ENCODE peak calls at places on chromosomes 7 and 10, in ten cellular contexts. T is dorsolateral prefrontal cortex; X is lower lobe of right lung; W is fibroblast of mammary gland; V is hepatocyte; H is bronchial epithelial cell; F is GM06990; B is lower leg skin; I is fibroblast of the aortic adventitia; P is CD8-positive, alpha-beta T cell. N is an unnamed sample.

GRCh38 chr10:21524131-21524525 is 1.4 kb downstream of the SKIDA1 start:
- DNase-seq in H (no peak), W (no peak), P (no peak), I (no peak), V (no peak), B (no peak), X (no peak), F (no peak), T (no peak), N (no peak)

GRCh38 chr7:130294314-130294713 is 1.4 kb downstream of the CPA4 start:
- DNase-seq in P (no peak), W (peak), H (peak), X (no peak), T (no peak), I (no peak), V (no peak), F (no peak), B (peak), N (no peak)

GRCh38 chr7:20019757-20020432 is 197.3 kb downstream of the MACC1 start:
- DNase-seq in F (peak), V (no peak), H (no peak), W (no peak), T (no peak), P (no peak), X (no peak), I (no peak), B (no peak), N (no peak)

GRCh38 chr7:1818581-1819200 is 148.6 kb downstream of the ELFN1 start:
- DNase-seq in P (no peak), T (no peak), V (no peak), I (no peak), X (peak), H (no peak), W (no peak), F (no peak), B (no peak), N (no peak)

GRCh38 chr7:81051811-81052413 is 133.1 kb upstream of the SEMA3C start:
- DNase-seq in W (no peak), F (no peak), H (no peak), V (no peak), B (no peak), X (no peak), P (no peak), T (no peak), I (no peak), N (no peak)

GRCh38 chr10:117503170-117503885 is 39.2 kb upstream of the EMX2 start:
- DNase-seq in B (no peak), I (peak), W (peak), V (peak), F (no peak), P (no peak), H (no peak), X (no peak), T (no peak), N (peak)

GRCh38 chr7:101927389-101928306 is 110.2 kb downstream of the CUX1 start:
- DNase-seq in P (no peak), H (no peak), I (no peak), V (no peak), B (no peak), W (no peak), X (peak), T (no peak), F (no peak), N (no peak)

GRCh38 chr10:91022924-91023707 is 102.2 kb upstream of the ANKRD1 start:
- DNase-seq in P (no peak), I (peak), W (no peak), V (no peak), F (no peak), B (no peak), T (no peak), H (no peak), X (no peak), N (peak)

GRCh38 chr10:66151346-66151745 is 774.5 kb upstream of the LRRTM3 start:
- DNase-seq in T (no peak), B (no peak), I (no peak), X (no peak), H (peak), F (no peak), V (no peak), P (no peak), W (peak), N (no peak)

GRCh38 chr10:60717852-60718251 is 60.4 kb upstream of the CDK1 start:
- DNase-seq in X (no peak), W (peak), B (no peak), T (no peak), V (no peak), I (no peak), F (no peak), P (no peak), H (no peak), N (no peak)

GRCh38 chr7:138768251-138768650 is 29.5 kb upstream of the TMEM213 start:
- DNase-seq in I (no peak), X (no peak), B (no peak), T (no peak), H (no peak), F (no peak), V (no peak), P (no peak), W (no peak), N (no peak)

GRCh38 chr7:129465080-129465479 is 30.8 kb downstream of the STRIP2 start:
- DNase-seq in I (no peak), W (no peak), P (no peak), T (no peak), H (no peak), V (no peak), F (no peak), X (no peak), B (no peak), N (no peak)

GRCh38 chr10:103543617-103544525 is 50.4 kb downstream of the NEURL1 start:
- DNase-seq in I (no peak), P (no peak), B (no peak), F (no peak), X (no peak), W (no peak), T (no peak), V (no peak), H (no peak), N (no peak)

GRCh38 chr7:121164247-121164646 is 164.6 kb upstream of the WNT16 start:
- DNase-seq in X (no peak), W (no peak), T (no peak), F (no peak), H (no peak), P (no peak), I (no peak), V (no peak), B (no peak), N (no peak)

GRCh38 chr7:47045169-47045568 is 536.7 kb downstream of the TNS3 start:
- DNase-seq in W (no peak), B (peak), H (no peak), F (no peak), X (no peak), T (no peak), I (peak), P (no peak), V (no peak), N (peak)

GRCh38 chr7:2932761-2933251 is 88.7 kb upstream of the GNA12 start:
- DNase-seq in I (no peak), W (no peak), X (peak), H (no peak), T (no peak), B (no peak), F (no peak), V (no peak), P (no peak), N (no peak)

GRCh38 chr7:4882742-4883351 is 669 bp downstream of the RADIL start:
- DNase-seq in W (no peak), F (no peak), P (no peak), B (no peak), I (no peak), T (peak), X (no peak), H (no peak), V (no peak), N (no peak)

GRCh38 chr7:4025211-4025610 is 656.9 kb upstream of the FOXK1 start:
- DNase-seq in B (no peak), T (no peak), I (no peak), X (no peak), F (no peak), H (no peak), W (no peak), V (no peak), P (no peak), N (no peak)

GRCh38 chr10:44980309-44981171 is 1.9 kb upstream of the DEPP1 start:
- DNase-seq in I (no peak), X (no peak), F (no peak), T (no peak), W (no peak), H (peak), P (no peak), B (no peak), V (no peak), N (no peak)

GRCh38 chr10:12350167-12350872 is 973 bp downstream of the CAMK1D start:
- DNase-seq in I (peak), W (no peak), F (peak), V (peak), H (peak), B (peak), T (peak), P (peak), X (peak), N (peak)

GRCh38 chr7:158019726-158020705 is 567.6 kb downstream of the PTPRN2 start:
- DNase-seq in B (no peak), T (no peak), V (no peak), W (no peak), X (no peak), H (no peak), F (no peak), I (no peak), P (no peak), N (no peak)

GRCh38 chr10:59606551-59606961 is 103.1 kb downstream of the SLC16A9 start:
- DNase-seq in V (no peak), P (no peak), B (no peak), T (no peak), F (no peak), W (peak), H (peak), I (peak), X (no peak), N (no peak)

GRCh38 chr10:26950934-26951333 is 90.2 kb upstream of the ABI1 start:
- DNase-seq in B (no peak), T (no peak), F (no peak), H (no peak), V (no peak), W (no peak), I (no peak), X (no peak), P (no peak), N (no peak)

GRCh38 chr10:109773818-109774440 is 149.4 kb downstream of the XPNPEP1 start:
- DNase-seq in B (no peak), I (peak), W (peak), V (peak), X (no peak), P (no peak), F (no peak), T (no peak), H (peak), N (no peak)

GRCh38 chr7:140235114-140235513 is 58.3 kb upstream of the KDM7A start:
- DNase-seq in I (no peak), T (no peak), W (no peak), V (no peak), P (no peak), B (no peak), H (no peak), F (no peak), X (no peak), N (no peak)

GRCh38 chr7:56447864-56448693 is 331.9 kb upstream of the NUPR2 start:
- DNase-seq in P (no peak), V (no peak), F (peak), X (no peak), B (no peak), H (no peak), W (peak), I (no peak), T (no peak), N (peak)

GRCh38 chr10:51075802-51076201 is 1.5 kb downstream of the PRKG1 start:
- DNase-seq in H (no peak), V (no peak), I (no peak), P (no peak), W (no peak), B (no peak), T (no peak), F (no peak), X (no peak), N (no peak)

GRCh38 chr7:42907316-42907715 is 4.6 kb downstream of the C7orf25 start:
- DNase-seq in X (no peak), F (no peak), W (no peak), V (no peak), B (no peak), T (no peak), H (no peak), I (peak), P (no peak), N (no peak)

GRCh38 chr7:127413962-127414361 is 21.5 kb upstream of the ZNF800 start:
- DNase-seq in P (no peak), I (no peak), H (no peak), B (no peak), T (no peak), X (no peak), V (no peak), F (peak), W (no peak), N (no peak)

GRCh38 chr7:135939268-135939667 is 37.9 kb downstream of the MTPN start:
- DNase-seq in H (no peak), V (no peak), F (no peak), I (no peak), X (no peak), P (no peak), B (no peak), T (no peak), W (no peak), N (no peak)

GRCh38 chr7:64879097-64879730 is 23.9 kb upstream of the ZNF273 start:
- DNase-seq in W (no peak), P (no peak), H (no peak), X (no peak), V (no peak), I (no peak), F (no peak), T (no peak), B (peak), N (no peak)

GRCh38 chr7:95411036-95411435 is 14.9 kb upstream of the PON3 start:
- DNase-seq in I (no peak), X (no peak), V (no peak), F (no peak), H (peak), P (no peak), W (peak), T (no peak), B (no peak), N (no peak)

GRCh38 chr7:34886856-34887255 is 150.4 kb downstream of the DPY19L1 start:
- DNase-seq in V (no peak), I (no peak), W (no peak), H (peak), B (no peak), P (no peak), F (no peak), X (no peak), T (no peak), N (no peak)

GRCh38 chr10:92729886-92730285 is 40.1 kb downstream of the HHEX start:
- DNase-seq in W (no peak), F (peak), X (no peak), B (no peak), H (no peak), T (no peak), V (no peak), P (no peak), I (no peak), N (no peak)

GRCh38 chr10:36188054-36188453 is 546.0 kb upstream of the FZD8 start:
- DNase-seq in X (no peak), F (no peak), H (no peak), B (peak), T (no peak), V (no peak), W (no peak), I (peak), P (no peak), N (no peak)

GRCh38 chr10:34710391-34710751 is 104.7 kb downstream of the PARD3 start:
- DNase-seq in P (no peak), T (no peak), X (no peak), B (peak), I (peak), V (no peak), F (no peak), W (peak), H (peak), N (no peak)

GRCh38 chr7:137417464-137417863 is 73.9 kb upstream of the PTN start:
- DNase-seq in X (no peak), P (no peak), V (no peak), B (no peak), T (no peak), H (peak), W (peak), I (no peak), F (no peak), N (no peak)
- TF ChIP-seq CTCF in X (no peak), P (no peak), V (no peak), B (no peak), T (no peak), H (no peak), W (no peak), I (no peak), F (no peak), N (no peak)

DNA sequence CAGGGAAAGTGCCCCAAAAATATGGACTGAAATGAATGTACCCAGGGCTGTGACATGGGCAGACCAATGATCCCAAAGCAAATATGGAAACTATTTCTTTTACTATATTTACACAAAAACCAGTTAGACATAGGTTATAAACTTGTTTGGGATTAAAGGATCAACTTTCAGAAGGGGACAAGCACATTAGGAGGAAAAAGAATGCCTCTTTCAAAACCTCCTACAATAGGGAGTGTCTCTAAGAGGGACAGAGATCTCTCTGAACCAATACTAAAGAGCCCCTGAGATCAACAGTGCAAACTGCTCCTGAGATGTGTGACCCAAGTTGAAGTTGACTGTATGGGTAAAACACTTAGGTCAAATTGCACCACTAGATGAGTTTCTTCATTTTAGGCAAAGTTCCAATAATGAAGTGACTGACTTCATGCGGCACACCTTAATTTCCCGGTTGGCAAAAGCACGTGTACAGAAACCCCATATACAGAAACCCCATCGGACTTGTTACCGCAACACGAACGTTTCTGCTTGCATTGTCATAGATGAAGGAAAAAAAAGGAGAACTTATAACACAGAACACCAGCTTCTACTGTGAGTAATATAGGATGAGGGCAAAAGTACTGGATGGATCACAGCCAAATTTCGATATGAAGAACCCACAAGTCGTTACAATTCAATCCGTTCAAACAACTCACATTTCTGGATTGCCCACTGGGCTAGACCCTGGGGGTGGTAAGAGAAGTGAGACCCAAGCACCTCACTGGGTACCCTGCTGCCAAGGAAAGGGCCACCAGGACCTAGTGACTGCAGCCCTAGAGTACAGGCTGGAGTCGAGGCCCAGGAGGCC is 4.3 kb downstream of the SVIL start:
- DNase-seq in F (no peak), X (no peak), T (no peak), P (no peak), B (no peak), I (peak), H (peak), W (no peak), V (no peak), N (no peak)
- H3K4me3 ChIP-seq in F (no peak), X (no peak), T (no peak), P (no peak), B (no peak), I (no peak), H (no peak), W (no peak), V (no peak), N (no peak)

GRCh38 chr7:30996261-30996660 is 32.5 kb downstream of the GHRHR start:
- DNase-seq in T (no peak), H (no peak), I (peak), F (no peak), W (peak), B (peak), X (no peak), P (no peak), V (no peak), N (no peak)
- TF ChIP-seq CTCF in T (no peak), H (no peak), I (no peak), F (no peak), W (no peak), B (no peak), X (no peak), P (no peak), V (no peak), N (no peak)

DNA sequence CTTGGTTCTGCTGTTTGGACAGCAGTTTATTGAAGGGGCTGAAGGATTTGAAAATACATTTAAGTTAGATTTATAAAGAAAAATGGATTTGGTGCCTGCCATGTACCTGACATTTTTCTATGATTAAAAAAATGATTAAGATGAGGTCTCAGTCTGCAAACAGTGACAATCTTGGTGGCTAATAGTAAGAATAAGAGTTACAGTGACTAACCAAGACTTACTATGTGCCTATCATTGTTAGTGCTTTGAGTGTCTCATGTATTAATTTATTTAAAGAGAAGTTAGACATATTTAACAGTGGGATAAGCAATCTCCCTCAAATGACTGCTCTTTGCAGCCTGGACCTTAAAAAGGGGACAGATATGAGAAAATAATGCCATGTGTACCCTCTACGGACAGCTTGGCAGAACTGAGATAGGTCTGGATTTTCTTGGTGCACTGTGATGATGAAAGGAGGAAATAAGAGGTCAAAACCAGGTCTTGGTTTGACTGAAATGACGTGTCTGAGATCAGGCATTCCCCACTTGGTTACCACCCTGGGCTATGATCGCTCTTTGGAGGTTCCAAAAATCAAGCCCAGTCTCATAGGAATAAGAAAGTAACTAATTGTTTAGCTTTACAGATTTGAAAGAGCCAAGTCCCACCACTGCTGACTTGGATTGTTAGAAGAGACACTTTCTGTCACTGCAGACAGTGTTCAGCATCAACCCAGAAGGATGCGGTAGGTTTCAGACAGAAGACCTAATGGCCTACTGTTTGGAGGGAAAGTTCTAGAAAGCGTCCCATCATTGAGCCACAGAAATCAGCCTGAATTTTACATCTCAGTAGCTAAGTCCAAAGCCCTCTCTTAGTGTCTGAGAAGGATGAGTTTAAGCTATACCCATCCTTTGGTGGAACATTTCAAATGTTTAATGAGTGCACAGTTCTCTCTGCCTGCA is 2.1 kb downstream of the CASP7 start:
- DNase-seq in P (no peak), F (peak), V (no peak), B (no peak), H (no peak), I (peak), T (no peak), X (no peak), W (peak), N (no peak)
- H3K4me3 ChIP-seq in P (no peak), F (peak), V (no peak), B (no peak), H (no peak), I (no peak), T (no peak), X (no peak), W (no peak), N (no peak)

GRCh38 chr10:61973923-61974322 is 72.4 kb downstream of the ARID5B start:
- DNase-seq in B (no peak), P (no peak), I (no peak), W (peak), T (no peak), X (no peak), F (no peak), V (no peak), H (no peak), N (no peak)

GRCh38 chr10:61975107-61975932 is 73.8 kb downstream of the ARID5B start:
- DNase-seq in P (no peak), F (no peak), V (peak), I (peak), H (peak), X (no peak), B (no peak), T (no peak), W (peak), N (no peak)

GRCh38 chr10:61974611-61975010 is 73.1 kb downstream of the ARID5B start:
- DNase-seq in W (peak), V (peak), T (peak), B (peak), H (no peak), I (peak), P (no peak), F (no peak), X (no peak), N (peak)

GRCh38 chr10:61981460-61981859 is 80.0 kb downstream of the ARID5B start:
- DNase-seq in P (no peak), X (no peak), I (no peak), T (no peak), V (peak), F (no peak), B (no peak), W (no peak), H (peak), N (no peak)

GRCh38 chr10:61978965-61979364 is 77.5 kb downstream of the ARID5B start:
- DNase-seq in P (no peak), F (no peak), T (no peak), H (no peak), W (no peak), B (no peak), V (no peak), X (peak), I (no peak), N (no peak)
- TF ChIP-seq CTCF in P (no peak), F (peak), T (no peak), H (no peak), W (no peak), B (no peak), V (no peak), X (peak), I (no peak), N (no peak)

GRCh38 chr7:801940-802364 is 30.3 kb upstream of the SUN1 start:
- DNase-seq in P (no peak), F (no peak), T (peak), X (peak), H (peak), V (peak), I (no peak), W (no peak), B (no peak), N (peak)
- H3K4me3 ChIP-seq in P (no peak), F (no peak), T (peak), X (peak), H (peak), V (no peak), I (no peak), W (no peak), B (no peak), N (no peak)

N was measured in testis.